ENCODE peak calls at places on chromosome 10, in ten cellular contexts. One of them, this sample, is unnamed.

GRCh38 chr10:78316451-78316931 is 282.8 kb downstream of the RPS24 start:
- DNase-seq in GM23248: peak
- DNase-seq in NCI-H446 treated with DMSO at 0.1 percent for 48 hours: peak
- DNase-seq in HFF-Myc: peak
- DNase-seq in left cardiac atrium: peak
- DNase-seq in GM12865: no peak
- DNase-seq in iPS DF 6.9: no peak
- DNase-seq in IMR-90: peak
- DNase-seq in T-helper 2 cell: no peak
- DNase-seq in activated T-helper 1 cell treated with Interleukin-2 at 50 U/mL for 16 hours: no peak
- DNase-seq in this sample: peak

GRCh38 chr10:100364735-100365391 is 17.8 kb downstream of the SCD start:
- DNase-seq in GM23248: peak
- DNase-seq in NCI-H446 treated with DMSO at 0.1 percent for 48 hours: peak
- DNase-seq in IMR-90: peak
- DNase-seq in HFF-Myc: peak
- DNase-seq in activated T-helper 1 cell treated with Interleukin-2 at 50 U/mL for 16 hours: no peak
- DNase-seq in GM12865: no peak
- DNase-seq in T-helper 2 cell: no peak
- DNase-seq in iPS DF 6.9: no peak
- DNase-seq in left cardiac atrium: peak
- DNase-seq in this sample: peak

GRCh38 chr10:7410800-7411670 is at the start of gene SFMBT2:
- DNase-seq in T-helper 2 cell: peak
- DNase-seq in IMR-90: peak
- DNase-seq in HFF-Myc: peak
- DNase-seq in NCI-H446 treated with DMSO at 0.1 percent for 48 hours: no peak
- DNase-seq in left cardiac atrium: peak
- DNase-seq in activated T-helper 1 cell treated with Interleukin-2 at 50 U/mL for 16 hours: peak
- DNase-seq in GM23248: peak
- DNase-seq in iPS DF 6.9: no peak
- DNase-seq in GM12865: peak
- DNase-seq in this sample: peak

GRCh38 chr10:38054361-38054797 is 39.8 kb upstream of the ZNF37A start:
- DNase-seq in GM12865: no peak
- DNase-seq in left cardiac atrium: no peak
- DNase-seq in activated T-helper 1 cell treated with Interleukin-2 at 50 U/mL for 16 hours: no peak
- DNase-seq in IMR-90: peak
- DNase-seq in T-helper 2 cell: no peak
- DNase-seq in NCI-H446 treated with DMSO at 0.1 percent for 48 hours: no peak
- DNase-seq in HFF-Myc: no peak
- DNase-seq in iPS DF 6.9: no peak
- DNase-seq in GM23248: peak
- DNase-seq in this sample: no peak

GRCh38 chr10:103693070-103693811 is 162.1 kb downstream of the SH3PXD2A start:
- DNase-seq in left cardiac atrium: no peak
- DNase-seq in NCI-H446 treated with DMSO at 0.1 percent for 48 hours: no peak
- DNase-seq in GM23248: peak
- DNase-seq in activated T-helper 1 cell treated with Interleukin-2 at 50 U/mL for 16 hours: peak
- DNase-seq in T-helper 2 cell: peak
- DNase-seq in HFF-Myc: no peak
- DNase-seq in IMR-90: no peak
- DNase-seq in iPS DF 6.9: no peak
- DNase-seq in GM12865: peak
- DNase-seq in this sample: no peak

GRCh38 chr10:46285966-46286620 is 704 bp upstream of the ANTXRL start:
- DNase-seq in GM12865: no peak
- DNase-seq in T-helper 2 cell: no peak
- DNase-seq in HFF-Myc: no peak
- DNase-seq in iPS DF 6.9: no peak
- DNase-seq in left cardiac atrium: no peak
- DNase-seq in NCI-H446 treated with DMSO at 0.1 percent for 48 hours: no peak
- DNase-seq in activated T-helper 1 cell treated with Interleukin-2 at 50 U/mL for 16 hours: no peak
- DNase-seq in IMR-90: no peak
- DNase-seq in GM23248: no peak
- DNase-seq in this sample: no peak

GRCh38 chr10:23202736-23203135 is 10.6 kb downstream of the PTF1A start:
- DNase-seq in GM23248: no peak
- DNase-seq in activated T-helper 1 cell treated with Interleukin-2 at 50 U/mL for 16 hours: no peak
- DNase-seq in left cardiac atrium: no peak
- DNase-seq in IMR-90: no peak
- DNase-seq in T-helper 2 cell: no peak
- DNase-seq in iPS DF 6.9: no peak
- DNase-seq in NCI-H446 treated with DMSO at 0.1 percent for 48 hours: peak
- DNase-seq in GM12865: no peak
- DNase-seq in HFF-Myc: no peak
- DNase-seq in this sample: no peak

GRCh38 chr10:72127571-72127970 is 39.2 kb upstream of the SPOCK2 start:
- DNase-seq in GM23248: no peak
- DNase-seq in GM12865: no peak
- DNase-seq in IMR-90: no peak
- DNase-seq in T-helper 2 cell: no peak
- DNase-seq in HFF-Myc: no peak
- DNase-seq in NCI-H446 treated with DMSO at 0.1 percent for 48 hours: no peak
- DNase-seq in activated T-helper 1 cell treated with Interleukin-2 at 50 U/mL for 16 hours: no peak
- DNase-seq in left cardiac atrium: no peak
- DNase-seq in iPS DF 6.9: no peak
- DNase-seq in this sample: no peak

GRCh38 chr10:112815238-112816032 is 134.6 kb upstream of the TCF7L2 start:
- DNase-seq in left cardiac atrium: no peak
- DNase-seq in GM23248: peak
- DNase-seq in GM12865: no peak
- DNase-seq in NCI-H446 treated with DMSO at 0.1 percent for 48 hours: no peak
- DNase-seq in IMR-90: peak
- DNase-seq in HFF-Myc: no peak
- DNase-seq in iPS DF 6.9: no peak
- DNase-seq in activated T-helper 1 cell treated with Interleukin-2 at 50 U/mL for 16 hours: no peak
- DNase-seq in T-helper 2 cell: no peak
- DNase-seq in this sample: no peak